ENCODE peak calls at places on chromosomes 5 and 9, in four cellular contexts. S is pancreas, U is OCI-LY7, I is cardiac fibroblast. B is an unnamed sample.

GRCh38 chr9:118954822-118955221 is 414.4 kb downstream of the BRINP1 start:
- DNase-seq in S (no peak), I (no peak), U (no peak), B (no peak)

GRCh38 chr5:34656700-34657549 is 797 bp downstream of the RAI14 start:
- DNase-seq in S (peak), I (peak), U (no peak), B (no peak)

GRCh38 chr9:92978345-92978875 is 31.1 kb downstream of the FGD3 start:
- DNase-seq in U (no peak), S (no peak), I (no peak), B (no peak)

GRCh38 chr5:113235884-113236283 is 198.9 kb downstream of the TSSK1B start:
- DNase-seq in I (no peak), S (no peak), U (no peak), B (no peak)

GRCh38 chr5:37757980-37758582 is 81.8 kb downstream of the GDNF start:
- DNase-seq in U (no peak), I (peak), S (no peak), B (no peak)

GRCh38 chr9:126956929-126957686 is 42.5 kb downstream of the RALGPS1 start:
- DNase-seq in S (no peak), U (no peak), I (peak), B (no peak)

GRCh38 chr5:1235379-1235778 is 10.2 kb downstream of the SLC6A18 start:
- DNase-seq in U (no peak), I (no peak), S (no peak), B (no peak)

GRCh38 chr9:77659926-77660325 is 11.8 kb upstream of the GNA14 start:
- DNase-seq in S (no peak), U (no peak), I (no peak), B (no peak)

GRCh38 chr9:122016309-122016708 is 76.8 kb downstream of the TTLL11 start:
- DNase-seq in U (no peak), I (no peak), S (no peak), B (no peak)

GRCh38 chr9:86735772-86736458 is 211.4 kb downstream of the GAS1 start:
- DNase-seq in I (no peak), S (no peak), U (no peak), B (no peak)

GRCh38 chr5:127723571-127723970 is 20.4 kb downstream of the CCDC192 start:
- DNase-seq in S (no peak), U (no peak), I (peak), B (peak)

GRCh38 chr9:575139-575538 is 266.4 kb upstream of the DMRT1 start:
- DNase-seq in S (no peak), I (no peak), U (no peak), B (no peak)

GRCh38 chr9:125538092-125538473 is 168.9 kb downstream of the MAPKAP1 start:
- DNase-seq in U (no peak), I (peak), S (peak), B (peak)

GRCh38 chr9:14661421-14662059 is 31.7 kb downstream of the ZDHHC21 start:
- DNase-seq in I (peak), U (peak), S (no peak), B (no peak)

GRCh38 chr5:102341918-102342317 is 45.8 kb upstream of the SLCO4C1 start:
- DNase-seq in S (no peak), U (no peak), I (no peak), B (peak)

GRCh38 chr5:88883566-88884434 is 816 bp upstream of the MEF2C start:
- DNase-seq in I (peak), S (peak), U (peak), B (no peak)

GRCh38 chr5:6043491-6044310 is 334.6 kb downstream of the MED10 start:
- DNase-seq in U (no peak), S (no peak), I (no peak), B (no peak)

GRCh38 chr5:80668016-80668969 is 13.5 kb upstream of the DHFR start:
- DNase-seq in S (no peak), U (no peak), I (no peak), B (no peak)
- H3K4me3 ChIP-seq in S (no peak), U (no peak), I (no peak), B (no peak)

GRCh38 chr5:96381526-96381925 is 51.5 kb downstream of the PCSK1 start:
- DNase-seq in U (peak), I (no peak), S (no peak), B (no peak)
- TF ChIP-seq CTCF in U (no peak), I (no peak), S (no peak), B (peak)

DNA sequence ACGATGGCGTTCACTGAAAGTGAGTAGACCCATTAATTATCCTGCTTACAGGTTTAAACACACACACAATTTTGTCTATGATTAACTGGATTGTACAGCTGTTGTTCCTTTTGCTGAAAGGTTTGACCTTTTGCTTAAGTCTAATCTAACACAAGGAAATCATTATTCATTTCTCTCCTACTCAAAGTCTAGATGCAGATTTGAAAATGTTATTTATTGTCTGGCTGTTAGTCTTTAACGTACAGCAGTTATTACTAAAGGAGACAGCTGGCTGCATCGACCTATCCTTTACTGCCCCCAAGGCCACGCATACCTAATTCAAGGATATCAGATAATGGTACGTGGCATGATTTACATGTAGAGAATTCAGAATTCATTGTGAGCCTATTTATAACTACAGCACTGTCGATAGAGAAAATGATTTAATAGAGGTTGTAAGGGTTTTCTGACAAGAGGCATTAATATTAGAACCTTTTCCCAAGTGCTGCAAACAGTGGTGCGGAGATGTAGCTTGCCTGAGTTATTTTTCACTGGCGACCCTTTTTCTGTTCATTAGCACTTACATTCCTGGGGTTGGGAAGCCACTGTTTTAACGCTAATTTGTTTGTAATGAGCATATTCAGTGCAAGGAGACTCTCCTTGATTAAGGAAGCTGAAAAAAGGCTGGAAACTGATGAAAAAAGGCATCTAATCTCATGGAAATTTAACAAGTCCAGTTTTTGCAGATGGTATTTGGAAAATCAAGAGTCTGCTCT is 368.4 kb upstream of the GRAMD2B start:
- DNase-seq in I (no peak), S (no peak), U (no peak), B (no peak)
- H3K4me3 ChIP-seq in I (no peak), S (no peak), U (no peak), B (no peak)

DNA sequence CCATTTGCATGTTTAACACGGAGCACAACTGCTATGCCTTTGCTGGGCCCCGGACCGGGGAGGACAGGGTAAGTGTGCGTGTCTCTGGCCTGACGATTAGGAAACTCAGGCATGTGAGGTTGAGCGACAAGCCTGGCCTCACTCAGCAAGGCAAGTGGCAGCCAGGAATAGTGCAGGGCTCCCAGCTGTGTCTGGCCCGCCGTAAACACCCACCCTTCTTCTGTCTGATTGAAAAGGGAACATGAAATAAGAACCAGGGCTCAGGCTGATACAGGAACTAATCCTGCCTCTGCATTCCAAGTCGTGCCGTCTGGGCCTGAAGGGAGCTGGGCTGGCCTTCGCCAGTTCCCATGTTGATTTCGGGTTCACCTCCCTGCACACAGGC is 22.2 kb downstream of the FAM78A start:
- DNase-seq in U (peak), I (no peak), S (no peak), B (no peak)
- TF ChIP-seq CTCF in U (no peak), I (no peak), S (no peak), B (no peak)

DNA sequence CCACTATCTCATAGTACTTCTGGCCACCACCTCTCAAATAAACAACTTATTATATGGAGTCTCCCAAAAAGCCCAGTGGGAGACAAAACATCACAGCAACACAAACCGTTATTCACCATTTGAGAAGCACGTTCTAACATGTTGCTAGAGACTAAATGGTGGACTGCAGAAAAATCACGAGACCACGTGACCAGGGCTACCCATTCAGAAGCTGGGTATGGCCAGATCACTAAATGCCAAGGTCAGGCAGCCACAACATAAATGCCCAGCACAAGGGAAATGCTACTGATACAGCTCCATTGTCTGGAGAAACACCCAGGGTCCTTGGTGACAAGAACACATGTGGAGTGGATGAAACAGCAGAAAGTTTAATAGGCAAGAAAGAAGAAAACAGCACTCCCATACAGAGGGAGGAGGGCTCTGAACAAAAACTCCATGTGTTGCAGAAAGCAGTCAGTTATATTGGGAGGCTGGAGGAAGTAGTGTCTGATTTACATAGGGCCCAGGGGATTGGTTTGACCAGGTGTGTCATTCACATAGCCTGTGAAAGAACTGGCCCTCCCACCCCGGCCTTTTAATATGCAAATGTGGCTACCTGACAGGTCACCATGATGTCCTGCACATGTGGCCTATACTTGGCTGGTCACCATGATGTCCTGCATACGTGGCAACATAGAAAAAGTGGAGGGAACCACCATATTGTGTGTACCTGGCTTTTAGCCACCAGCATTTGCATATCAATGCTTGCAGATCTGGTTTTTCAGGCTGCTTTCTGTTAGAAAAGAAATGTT is 97.2 kb downstream of the TRIM36 start:
- DNase-seq in I (no peak), S (peak), U (peak), B (peak)
- H3K4me3 ChIP-seq in I (no peak), S (no peak), U (no peak), B (no peak)

GRCh38 chr9:131366745-131367401 is 27.0 kb upstream of the PRRC2B start:
- DNase-seq in S (no peak), I (peak), U (peak), B (no peak)
- TF ChIP-seq CTCF in S (peak), I (peak), U (peak), B (no peak)

GRCh38 chr9:70042461-70043215 is 1.0 kb upstream of the MAMDC2 start:
- DNase-seq in U (no peak), I (no peak), S (no peak), B (no peak)
- H3K4me3 ChIP-seq in U (no peak), I (no peak), S (no peak), B (no peak)

GRCh38 chr5:140800816-140801493 is at the start of gene PCDHA3:
- DNase-seq in S (no peak), U (peak), I (peak), B (no peak)
- TF ChIP-seq CTCF in S (no peak), U (peak), I (peak), B (peak)

B was measured in LNCaP clone FGC.